ENCODE peak calls at places on chromosomes 7 and 10, in six cellular contexts. X is substantia nigra; N is NCI-H69; Z is iPS-NIHi11; B is activated CD8-positive, alpha-beta memory T cell treated with anti-CD3 and anti-CD28 coated beads, Interleukin-2, amount 50 U/mL, for 4 hours; R is LHCN-M2. F is an unnamed sample.

GRCh38 chr7:123352957-123353356 is 153.2 kb upstream of the SLC13A1 start:
- DNase-seq in N (no peak), R (peak; percentile 62), X (no peak), B (no peak), Z (no peak), F (no peak)

GRCh38 chr7:136386876-136387275 is 409.7 kb upstream of the MTPN start:
- DNase-seq in R (peak; percentile 88), B (no peak), Z (no peak), X (no peak), N (no peak), F (no peak)

GRCh38 chr7:153902857-153903256 is 149.3 kb upstream of the DPP6 start:
- DNase-seq in B (no peak), N (no peak), X (peak; percentile 5), Z (no peak), R (no peak), F (no peak)

GRCh38 chr7:43569424-43569823 is 13.5 kb upstream of the STK17A start:
- DNase-seq in N (no peak), B (no peak), Z (no peak), X (no peak), R (peak; percentile 80), F (no peak)

GRCh38 chr10:116708386-116708785 is 34.0 kb downstream of the HSPA12A start:
- DNase-seq in B (no peak), Z (no peak), R (peak; percentile 30), X (no peak), N (no peak), F (no peak)

GRCh38 chr10:78952686-78953085 is 116.1 kb upstream of the ZMIZ1 start:
- DNase-seq in Z (no peak), R (peak; percentile 50), X (no peak), N (no peak), B (no peak), F (no peak)

GRCh38 chr10:114284346-114285071 is 45.5 kb downstream of the VWA2 start:
- DNase-seq in N (no peak), B (no peak), R (no peak), X (no peak), Z (no peak), F (no peak)

GRCh38 chr7:108598153-108598552 is 28.5 kb downstream of the DNAJB9 start:
- DNase-seq in N (peak; percentile 84), X (no peak), Z (no peak), B (no peak), R (no peak), F (no peak)

GRCh38 chr10:32141018-32141807 is 85.0 kb upstream of the KIF5B start:
- DNase-seq in N (no peak), Z (no peak), X (no peak), B (no peak), R (no peak), F (no peak)

GRCh38 chr7:2572101-2572842 is 13.5 kb downstream of the IQCE start:
- DNase-seq in R (no peak), B (peak; percentile 30), Z (no peak), X (no peak), N (no peak), F (no peak)

GRCh38 chr10:33005322-33006282 is 47.6 kb upstream of the ITGB1 start:
- DNase-seq in Z (peak; percentile 83), B (peak; percentile 49), R (peak; percentile 97), X (peak; percentile 52), N (peak; percentile 78), F (peak; percentile 55)

GRCh38 chr10:88783734-88784133 is 18.8 kb upstream of the LIPM start:
- DNase-seq in B (no peak), Z (no peak), N (no peak), X (no peak), R (peak; percentile 77), F (no peak)

GRCh38 chr7:139648941-139649425 is 125.5 kb downstream of the CLEC2L start:
- DNase-seq in N (peak; percentile 53), X (no peak), R (no peak), Z (no peak), B (no peak), F (no peak)